ENCODE peak calls at places on chromosomes 13 and 19, in four cellular contexts. R is kidney epithelial cell, Z is prostate gland, G is astrocyte. K is an unnamed sample.

GRCh38 chr13:26837102-26837501 is 76.5 kb upstream of the GPR12 start:
- DNase-seq in Z (no peak), R (no peak), G (no peak), K (no peak)

GRCh38 chr19:51372021-51372648 is 319 bp downstream of the NKG7 start:
- DNase-seq in G (no peak), Z (no peak), R (no peak), K (no peak)

GRCh38 chr13:97434417-97435296 is 688 bp downstream of the RAP2A start:
- DNase-seq in Z (peak; percentile 45), G (peak; percentile 21), R (no peak), K (no peak)

GRCh38 chr13:79403113-79403512 is 2.9 kb downstream of the RBM26 start:
- DNase-seq in G (no peak), Z (no peak), R (no peak), K (no peak)

GRCh38 chr13:38417727-38418126 is 68.1 kb downstream of the UFM1 start:
- DNase-seq in R (no peak), Z (no peak), G (no peak), K (no peak)

GRCh38 chr13:29713841-29714240 is 118.4 kb upstream of the SLC7A1 start:
- DNase-seq in R (no peak), Z (no peak), G (no peak), K (no peak)

GRCh38 chr13:42524487-42525034 is 49.4 kb upstream of the TNFSF11 start:
- DNase-seq in G (no peak), Z (no peak), R (no peak), K (no peak)

GRCh38 chr19:3175761-3176714 is 2.5 kb upstream of the S1PR4 start:
- DNase-seq in G (peak; percentile 60), R (peak; percentile 67), Z (peak; percentile 83), K (peak; percentile 75)

GRCh38 chr13:113029487-113030258 is 60.7 kb downstream of the MCF2L start:
- DNase-seq in Z (no peak), G (no peak), R (no peak), K (no peak)

GRCh38 chr19:398719-399118 is 10.2 kb downstream of the C2CD4C start:
- DNase-seq in Z (no peak), G (no peak), R (no peak), K (no peak)

GRCh38 chr13:24183741-24184182 is 23.2 kb downstream of the SPATA13 start:
- DNase-seq in G (no peak), R (no peak), Z (no peak), K (no peak)

GRCh38 chr13:110869231-110869804 is 45.6 kb downstream of the ANKRD10 start:
- DNase-seq in G (peak; percentile 13), Z (no peak), R (no peak), K (no peak)

GRCh38 chr19:2308114-2308556 is at the start of gene LINGO3:
- DNase-seq in R (no peak), Z (no peak), G (no peak), K (no peak)

GRCh38 chr13:99694251-99694650 is 193.0 kb downstream of the TM9SF2 start:
- DNase-seq in Z (no peak), R (no peak), G (no peak), K (no peak)

GRCh38 chr13:48383384-48383783 is 29.5 kb downstream of the LPAR6 start:
- DNase-seq in R (no peak), G (no peak), Z (no peak), K (no peak)

GRCh38 chr13:80695841-80696240 is 354.9 kb upstream of the SPRY2 start:
- DNase-seq in Z (no peak), G (no peak), R (no peak), K (no peak)

GRCh38 chr13:41995946-41996345 is 35.0 kb upstream of the VWA8 start:
- DNase-seq in Z (no peak), G (peak; percentile 89), R (peak; percentile 32), K (no peak)

GRCh38 chr19:13441810-13442512 is 64.3 kb downstream of the CACNA1A start:
- DNase-seq in Z (no peak), R (no peak), G (peak; percentile 37), K (no peak)

GRCh38 chr13:45674908-45675307 is 27.2 kb upstream of the CBY2 start:
- DNase-seq in R (peak; percentile 80), G (peak; percentile 98), Z (no peak), K (peak; percentile 61)

GRCh38 chr19:4067396-4068057 is 828 bp upstream of the ZBTB7A start:
- DNase-seq in R (no peak), G (no peak), Z (no peak), K (no peak)

GRCh38 chr13:21625366-21625765 is 21.4 kb upstream of the MICU2 start:
- DNase-seq in R (no peak), Z (no peak), G (peak; percentile 7), K (no peak)

GRCh38 chr13:39036212-39036611 is 1.7 kb downstream of the PROSER1 start:
- DNase-seq in Z (no peak), R (no peak), G (peak; percentile 12), K (no peak)

GRCh38 chr19:12788682-12789097 is 2.6 kb upstream of the JUNB start:
- DNase-seq in G (no peak), R (no peak), Z (peak; percentile 71), K (no peak)

GRCh38 chr13:24627090-24627714 is 53.0 kb upstream of the ATP12A start:
- DNase-seq in Z (no peak), R (no peak), G (no peak), K (no peak)

GRCh38 chr13:114049026-114049425 is 75.2 kb upstream of the C13orf46 start:
- DNase-seq in Z (no peak), R (no peak), G (no peak), K (no peak)

GRCh38 chr13:44842158-44842557 is 147.1 kb downstream of the NUFIP1 start:
- DNase-seq in G (peak; percentile 74), R (no peak), Z (no peak), K (peak; percentile 49)

GRCh38 chr13:40503966-40504591 is 162.4 kb downstream of the FOXO1 start:
- DNase-seq in G (peak; percentile 99), Z (no peak), R (peak; percentile 93), K (peak; percentile 53)

GRCh38 chr19:31448221-31448657 is 99.0 kb upstream of the TSHZ3 start:
- DNase-seq in G (peak; percentile 69), Z (no peak), R (peak; percentile 0), K (peak; percentile 46)

GRCh38 chr13:40549500-40550094 is 116.8 kb downstream of the FOXO1 start:
- DNase-seq in Z (no peak), G (peak; percentile 59), R (no peak), K (peak; percentile 48)

GRCh38 chr13:59086147-59086546 is 1077.6 kb downstream of the DIAPH3 start:
- DNase-seq in R (peak; percentile 4), Z (no peak), G (peak; percentile 97), K (no peak)

GRCh38 chr19:3958836-3959765 is 11.8 kb downstream of the DAPK3 start:
- DNase-seq in Z (no peak), G (no peak), R (no peak), K (no peak)

GRCh38 chr19:7263066-7263465 is 31.1 kb downstream of the INSR start:
- DNase-seq in G (no peak), Z (no peak), R (no peak), K (no peak)

GRCh38 chr19:20397292-20397691 is 168.3 kb downstream of the ZNF737 start:
- DNase-seq in Z (no peak), R (no peak), G (no peak), K (no peak)

DNA sequence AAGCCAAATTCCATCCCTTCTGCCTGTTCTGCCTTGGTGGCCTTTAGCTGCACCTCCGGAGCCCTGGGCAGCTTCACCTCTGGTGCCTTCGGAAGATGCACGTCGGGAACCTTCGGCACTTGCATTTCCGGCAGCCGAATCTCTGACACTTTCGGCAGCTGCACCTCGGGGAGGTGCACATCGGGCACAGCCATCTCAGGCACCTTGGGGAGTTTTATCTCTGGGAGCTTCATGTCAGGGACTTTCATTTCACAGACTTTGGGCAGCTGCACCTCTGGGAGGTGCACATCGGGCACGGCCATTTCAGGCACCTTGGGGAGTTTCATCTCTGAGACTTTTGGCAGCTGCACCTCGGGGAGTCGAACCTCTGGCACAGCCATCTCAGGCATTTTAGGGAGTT is 6.0 kb upstream of the HIPK4 start:
- DNase-seq in Z (no peak), G (no peak), R (no peak), K (no peak)
- H3K4me3 ChIP-seq in Z (no peak overlapping the region), G (no peak overlapping the region), R (no peak overlapping the region), K (no peak overlapping the region)

GRCh38 chr19:41870401-41870873 is 6.6 kb upstream of the CD79A start:
- DNase-seq in R (no peak), G (peak; percentile 70), Z (no peak), K (no peak)
- H3K36me3 ChIP-seq in R (peaks cover 14% of the 10 kb centered on the region), G (peaks cover 47% of the 10 kb centered on the region), Z (peaks cover 15% of the 10 kb centered on the region), K (peaks cover 36% of the 10 kb centered on the region)

GRCh38 chr19:47436712-47437401 is 17.5 kb upstream of the MEIS3 start:
- DNase-seq in G (no peak), R (no peak), Z (peak; percentile 77), K (no peak)
- H3K4me3 ChIP-seq in G (no peak overlapping the region), R (no peak overlapping the region), Z (no peak overlapping the region), K (no peak overlapping the region)

DNA sequence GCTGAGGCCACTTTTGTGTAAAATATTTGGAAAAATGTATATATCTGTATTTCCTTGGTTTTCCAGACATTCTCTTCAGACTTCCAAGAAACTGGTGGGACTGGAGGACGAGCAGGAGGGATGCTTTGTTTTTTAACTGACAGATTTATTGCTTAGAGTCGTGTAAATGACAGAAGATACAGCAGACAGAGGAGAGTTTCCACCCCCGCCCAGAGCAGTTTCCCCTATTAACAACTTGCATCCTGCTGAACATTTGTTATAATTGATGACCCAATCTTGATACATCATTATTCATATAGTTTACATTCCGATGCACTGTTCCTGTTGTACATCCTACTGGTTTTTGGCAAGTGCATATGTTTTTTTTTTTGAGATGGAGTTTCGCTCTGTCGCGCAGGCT is 7.1 kb upstream of the DOCK6 start:
- DNase-seq in G (peak; percentile 50), R (no peak), Z (no peak), K (no peak)
- H3K36me3 ChIP-seq in G (no peaks in the 10 kb centered on the region), R (no peaks in the 10 kb centered on the region), Z (no peaks in the 10 kb centered on the region), K (no peaks in the 10 kb centered on the region)

DNA sequence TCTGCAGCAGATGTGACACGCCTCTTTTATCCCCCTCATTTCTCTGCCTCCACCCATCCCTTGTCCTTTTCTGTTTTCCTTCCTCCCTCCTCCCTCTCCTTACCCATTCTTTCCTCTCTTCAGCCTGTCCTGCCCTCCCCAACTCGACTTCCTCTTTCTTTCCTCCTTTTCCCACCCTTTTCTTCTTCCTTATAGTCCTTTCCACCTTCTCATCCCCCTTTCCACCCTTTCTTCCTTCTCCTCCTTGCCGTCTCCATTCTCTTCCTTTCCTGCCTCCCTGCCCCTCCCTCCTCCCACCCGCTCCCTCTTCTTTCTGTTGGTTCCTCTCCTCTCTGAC is 688 bp upstream of the ZNF71 start:
- DNase-seq in Z (no peak), R (no peak), G (no peak), K (no peak)
- H3K4me3 ChIP-seq in Z (peak overlapping the region; percentile 90), R (no peak overlapping the region), G (no peak overlapping the region), K (peak overlapping the region; percentile 99)